ENCODE peak calls at places on chromosomes 13 and 19, in six cellular contexts. J is GM12891, P is H1, S is GM12878, A is K562, M is HepG2. Y is an unnamed sample.

GRCh38 chr19:50359432-50359818 is 6.0 kb downstream of the NAPSA start:
- DNase-seq in J (no peak), P (no peak), S (no peak), A (no peak), M (no peak), Y (no peak)

GRCh38 chr13:100273576-100273975 is 184.7 kb downstream of the PCCA start:
- DNase-seq in J (no peak), P (no peak), S (no peak), A (no peak), M (no peak), Y (no peak)

GRCh38 chr19:6832412-6832811 is 55.0 kb upstream of the ADGRE1 start:
- DNase-seq in J (no peak), P (no peak), S (no peak), A (no peak), M (no peak), Y (no peak)

GRCh38 chr19:38193445-38193844 is 30.6 kb downstream of the DPF1 start:
- DNase-seq in J (no peak), P (no peak), S (no peak), A (no peak), M (no peak), Y (no peak)

GRCh38 chr19:5038631-5039271 is 69.8 kb downstream of the KDM4B start:
- DNase-seq in J (no peak), P (no peak), S (no peak), A (peak), M (peak), Y (no peak)

GRCh38 chr13:109136873-109137272 is 507.5 kb downstream of the MYO16 start:
- DNase-seq in J (no peak), P (no peak), S (no peak), A (no peak), M (no peak), Y (no peak)

GRCh38 chr19:11173516-11174155 is 18.1 kb upstream of the SPC24 start:
- DNase-seq in J (no peak), P (no peak), S (no peak), A (no peak), M (no peak), Y (no peak)

GRCh38 chr13:31242935-31243334 is 43.2 kb downstream of the B3GLCT start:
- DNase-seq in J (no peak), P (no peak), S (no peak), A (no peak), M (no peak), Y (no peak)

GRCh38 chr13:59702269-59702668 is 461.5 kb downstream of the DIAPH3 start:
- DNase-seq in J (no peak), P (no peak), S (no peak), A (no peak), M (no peak), Y (no peak)

GRCh38 chr13:96020155-96020575 is 33.0 kb downstream of the UGGT2 start:
- DNase-seq in J (peak), P (no peak), S (peak), A (peak), M (peak), Y (no peak)

GRCh38 chr13:79870766-79871165 is 389.8 kb downstream of the NDFIP2 start:
- DNase-seq in J (no peak), P (no peak), S (no peak), A (no peak), M (no peak), Y (no peak)

GRCh38 chr19:50723069-50723468 is at the start of gene CLEC11A:
- DNase-seq in J (no peak), P (no peak), S (no peak), A (no peak), M (no peak), Y (no peak)

GRCh38 chr19:31252476-31252875 is 96.8 kb downstream of the TSHZ3 start:
- DNase-seq in J (no peak), P (no peak), S (no peak), A (no peak), M (no peak), Y (no peak)

GRCh38 chr19:16298334-16298733 is 26.3 kb upstream of the KLF2 start:
- DNase-seq in J (no peak), P (no peak), S (no peak), A (no peak), M (no peak), Y (no peak)

GRCh38 chr19:16293133-16294085 is 31.2 kb upstream of the KLF2 start:
- DNase-seq in J (no peak), P (no peak), S (no peak), A (peak), M (no peak), Y (no peak)

GRCh38 chr19:16295071-16295470 is 29.6 kb upstream of the KLF2 start:
- DNase-seq in J (no peak), P (no peak), S (no peak), A (no peak), M (no peak), Y (no peak)

GRCh38 chr19:16297575-16298178 is 26.9 kb upstream of the KLF2 start:
- DNase-seq in J (no peak), P (no peak), S (no peak), A (no peak), M (no peak), Y (no peak)

DNA sequence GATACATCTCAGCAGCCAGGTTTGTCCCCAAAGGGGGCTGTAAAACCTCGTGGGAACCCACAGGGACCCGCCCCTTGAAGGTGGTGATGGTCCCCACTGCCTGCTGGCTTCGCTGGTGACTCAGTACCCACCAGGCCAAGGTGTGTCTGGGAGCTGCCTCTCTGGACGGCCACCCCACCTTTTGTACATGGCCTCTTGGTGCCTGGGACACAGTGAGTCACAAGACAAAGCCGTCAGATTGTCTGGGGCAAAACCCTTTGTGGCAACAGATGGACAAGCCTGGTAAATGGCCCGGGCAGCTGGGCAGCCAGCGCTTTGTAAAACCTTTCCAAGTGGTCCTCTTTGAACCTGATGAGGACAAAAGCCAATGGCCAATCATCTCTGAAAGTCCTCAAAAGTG is 27.9 kb upstream of the KLF2 start:
- DNase-seq in J (no peak), P (no peak), S (no peak), A (no peak), M (no peak), Y (no peak)
- TF ChIP-seq TAF1 in J (no peak), P (no peak), S (no peak), A (no peak), M (no peak), Y (no peak)

GRCh38 chr13:111317571-111318360 is 2.7 kb upstream of the TEX29 start:
- DNase-seq in J (no peak), P (no peak), S (no peak), A (no peak), M (no peak), Y (no peak)

GRCh38 chr13:111317042-111317550 is 3.3 kb upstream of the TEX29 start:
- DNase-seq in J (no peak), P (no peak), S (no peak), A (no peak), M (no peak), Y (no peak)

GRCh38 chr13:111315347-111315995 is 5.0 kb upstream of the TEX29 start:
- DNase-seq in J (no peak), P (no peak), S (no peak), A (no peak), M (no peak), Y (no peak)

GRCh38 chr13:111314852-111315251 is 5.6 kb upstream of the TEX29 start:
- DNase-seq in J (no peak), P (no peak), S (no peak), A (no peak), M (no peak), Y (no peak)

DNA sequence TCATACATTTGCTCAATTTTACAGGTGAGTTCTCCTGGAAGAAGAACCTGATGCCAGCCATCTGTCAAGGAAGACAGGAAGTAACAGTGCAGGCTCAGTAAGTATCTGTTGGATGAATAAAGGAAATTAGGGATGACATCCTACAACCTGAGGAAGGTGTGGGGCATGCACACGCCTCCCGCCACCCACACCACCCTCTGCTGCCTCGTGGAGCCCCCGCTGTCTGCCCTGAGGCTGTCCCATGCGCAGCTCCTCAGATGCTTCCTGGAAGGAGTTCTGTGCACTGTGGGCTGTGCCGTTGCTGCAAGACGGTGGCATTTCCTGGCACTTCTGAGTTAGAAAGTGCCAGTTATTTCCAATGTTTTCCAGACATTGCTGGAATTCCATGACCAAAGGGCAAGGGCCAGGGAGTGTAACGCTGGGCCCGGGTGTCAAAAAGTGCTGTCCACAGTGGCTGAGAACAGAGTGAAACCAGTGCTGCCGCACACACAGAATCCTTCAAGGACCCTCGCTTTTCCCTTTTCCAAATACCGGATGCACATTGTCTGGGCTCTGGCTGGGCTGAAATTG is 4.2 kb upstream of the TEX29 start:
- DNase-seq in J (no peak), P (no peak), S (no peak), A (no peak), M (no peak), Y (no peak)
- TF ChIP-seq POLR2AphosphoS5 in J (no peak), P (no peak), S (no peak), A (no peak), M (no peak), Y (no peak)

GRCh38 chr19:42254850-42255765 is at the start of gene ERF:
- DNase-seq in J (peak), P (no peak), S (peak), A (peak), M (peak), Y (peak)
- TF ChIP-seq POLR2A in J (peak), P (no peak), S (peak), A (peak), M (peak), Y (peak)

GRCh38 chr13:57846600-57847173 is 215.1 kb downstream of the PCDH17 start:
- DNase-seq in J (no peak), P (no peak), S (no peak), A (no peak), M (no peak), Y (no peak)
- TF ChIP-seq TAF1 in J (no peak), P (no peak), S (no peak), A (no peak), M (no peak), Y (no peak)

GRCh38 chr19:24060687-24061356 is 26.2 kb upstream of the ZNF254 start:
- DNase-seq in J (no peak), P (no peak), S (no peak), A (no peak), M (no peak), Y (no peak)

GRCh38 chr19:24063312-24063711 is 23.7 kb upstream of the ZNF254 start:
- DNase-seq in J (no peak), P (no peak), S (no peak), A (no peak), M (peak), Y (no peak)

GRCh38 chr19:24062222-24062621 is 24.8 kb upstream of the ZNF254 start:
- DNase-seq in J (no peak), P (no peak), S (no peak), A (no peak), M (no peak), Y (no peak)

GRCh38 chr19:24057144-24057543 is 29.8 kb upstream of the ZNF254 start:
- DNase-seq in J (no peak), P (no peak), S (no peak), A (no peak), M (no peak), Y (no peak)

DNA sequence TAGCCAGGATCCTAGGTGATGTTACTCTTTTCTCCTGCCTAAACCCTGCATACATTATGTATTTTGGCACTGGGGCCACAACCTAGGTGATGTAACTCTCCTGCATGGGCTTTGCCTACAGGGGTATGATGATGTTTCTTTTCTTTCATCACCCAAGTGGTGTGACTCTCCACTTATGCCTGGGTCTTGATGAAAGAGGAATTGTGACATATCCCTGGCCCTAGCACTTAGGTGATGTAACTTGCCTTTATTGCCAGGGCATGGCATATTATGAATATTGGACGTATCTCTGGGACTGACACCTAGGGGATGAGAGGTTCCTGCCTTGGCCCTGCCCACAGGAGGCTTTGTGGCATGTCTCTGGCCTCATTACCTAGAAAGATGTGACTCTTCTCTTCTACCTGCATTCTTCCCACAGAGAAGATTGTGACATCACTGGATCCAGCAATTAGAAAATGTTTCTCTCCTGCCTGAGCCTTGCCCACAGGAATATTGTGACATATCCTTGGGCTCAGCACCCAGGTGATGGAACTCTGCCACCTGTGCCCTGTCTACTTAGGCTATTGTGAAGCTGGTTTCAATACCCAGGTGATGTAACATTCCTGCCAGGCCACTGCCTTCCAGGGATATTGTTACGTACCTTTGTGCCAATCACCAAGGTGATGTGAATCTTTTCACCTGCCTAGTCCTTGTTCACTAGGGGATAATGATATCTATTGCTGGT is 27.3 kb upstream of the ZNF254 start:
- DNase-seq in J (no peak), P (no peak), S (no peak), A (no peak), M (no peak), Y (no peak)
- TF ChIP-seq POLR2AphosphoS5 in J (no peak), P (no peak), S (no peak), A (no peak), M (no peak), Y (no peak)

GRCh38 chr19:1839658-1840540 is 8.4 kb downstream of the REXO1 start:
- DNase-seq in J (no peak), P (no peak), S (no peak), A (no peak), M (peak), Y (no peak)

GRCh38 chr19:1836458-1837221 is 11.6 kb downstream of the REXO1 start:
- DNase-seq in J (no peak), P (no peak), S (no peak), A (peak), M (no peak), Y (no peak)

GRCh38 chr19:1840541-1841115 is 7.7 kb downstream of the REXO1 start:
- DNase-seq in J (no peak), P (no peak), S (no peak), A (peak), M (peak), Y (no peak)

GRCh38 chr19:1837222-1837565 is 11.1 kb downstream of the REXO1 start:
- DNase-seq in J (no peak), P (no peak), S (no peak), A (no peak), M (no peak), Y (no peak)

DNA sequence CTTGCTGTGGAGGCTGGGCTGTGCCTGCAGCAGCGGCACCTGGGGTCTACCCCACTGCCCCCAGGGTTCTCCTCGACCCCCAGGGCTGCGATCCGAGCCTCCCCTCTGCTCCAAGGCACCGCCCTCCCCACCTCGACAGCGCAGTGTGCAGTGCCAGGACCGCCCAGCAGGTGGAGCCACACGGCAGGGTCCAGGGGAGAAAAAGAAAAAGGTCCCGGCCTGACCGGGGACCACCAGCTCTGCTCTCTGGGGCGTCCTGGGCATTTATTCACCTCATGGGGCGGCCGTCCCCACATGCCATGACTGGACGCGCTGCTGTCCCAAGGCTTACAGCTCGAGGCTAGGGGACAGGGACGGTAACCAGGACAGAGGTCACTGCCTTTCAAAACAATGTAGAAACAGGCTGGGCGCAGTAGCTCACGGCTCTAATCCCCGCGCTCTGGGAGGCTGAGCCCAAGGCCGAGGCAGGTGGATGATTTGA is 10.6 kb downstream of the REXO1 start:
- DNase-seq in J (peak), P (no peak), S (no peak), A (peak), M (peak), Y (peak)
- TF ChIP-seq POLR2A in J (no peak), P (no peak), S (no peak), A (peak), M (no peak), Y (no peak)

GRCh38 chr19:2551172-2551863 is 75.4 kb downstream of the GADD45B start:
- DNase-seq in J (no peak), P (no peak), S (no peak), A (no peak), M (no peak), Y (no peak)

GRCh38 chr19:2549701-2550191 is 73.8 kb downstream of the GADD45B start:
- DNase-seq in J (no peak), P (no peak), S (no peak), A (no peak), M (no peak), Y (no peak)

GRCh38 chr19:2551864-2552185 is 75.9 kb downstream of the GADD45B start:
- DNase-seq in J (no peak), P (no peak), S (no peak), A (no peak), M (no peak), Y (no peak)

GRCh38 chr19:2548966-2549365 is 73.0 kb downstream of the GADD45B start:
- DNase-seq in J (no peak), P (no peak), S (no peak), A (no peak), M (no peak), Y (no peak)

GRCh38 chr19:2550431-2551171 is 74.7 kb downstream of the GADD45B start:
- DNase-seq in J (no peak), P (no peak), S (no peak), A (no peak), M (no peak), Y (no peak)
- TF ChIP-seq TAF1 in J (no peak), P (no peak), S (no peak), A (no peak), M (no peak), Y (no peak)

GRCh38 chr19:40609561-40610395 is 8.6 kb downstream of the LTBP4 start:
- DNase-seq in J (peak), P (no peak), S (peak), A (peak), M (peak), Y (peak)
- TF ChIP-seq POLR2AphosphoS5 in J (no peak), P (no peak), S (no peak), A (no peak), M (no peak), Y (no peak)

GRCh38 chr19:15452111-15453047 is 2.6 kb upstream of the WIZ start:
- DNase-seq in J (peak), P (peak), S (no peak), A (peak), M (peak), Y (no peak)
- TF ChIP-seq POLR2A in J (no peak), P (peak), S (peak), A (no peak), M (no peak), Y (no peak)

DNA sequence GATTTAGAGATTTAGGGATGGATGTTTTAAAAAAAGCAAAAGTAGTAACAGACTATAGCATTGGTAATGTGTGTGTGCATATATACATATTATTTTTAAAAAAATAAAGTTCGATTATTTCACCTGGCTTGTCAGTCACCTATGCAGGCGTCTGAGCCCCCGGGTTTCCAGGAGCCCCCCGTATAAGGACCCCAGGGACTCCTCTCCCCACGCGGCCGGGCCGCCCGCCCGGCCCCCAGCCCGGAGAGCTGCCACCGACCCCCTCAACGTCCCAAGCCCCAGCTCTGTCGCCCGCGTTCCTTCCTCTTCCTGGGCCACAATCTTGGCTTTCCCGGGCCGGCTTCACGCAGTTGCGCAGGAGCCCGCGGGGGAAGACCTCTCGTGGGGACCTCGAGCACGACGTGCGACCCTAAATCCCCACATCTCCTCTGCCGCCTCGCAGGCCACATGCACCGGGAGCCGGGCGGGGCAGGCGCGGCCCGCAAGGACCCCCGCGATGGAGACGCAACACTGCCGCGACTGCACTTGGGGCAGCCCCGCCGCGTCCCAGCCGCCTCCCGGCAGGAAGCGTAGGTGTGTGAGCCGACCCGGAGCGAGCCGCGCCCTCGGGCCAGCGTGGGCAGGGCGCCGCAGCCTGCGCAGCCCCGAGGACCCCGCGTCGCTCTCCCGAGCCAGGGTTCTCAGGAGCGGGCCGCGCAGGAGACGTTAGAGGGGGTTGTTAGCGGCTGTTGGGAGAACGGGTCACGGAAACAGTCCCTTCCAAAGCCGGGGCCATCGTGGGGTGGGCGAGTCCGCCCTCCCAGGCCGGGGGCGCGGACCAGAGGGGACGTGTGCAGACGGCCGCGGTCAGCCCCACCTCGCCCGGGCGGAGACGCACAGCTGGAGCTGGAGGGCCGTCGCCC is 840 bp upstream of the CCNA1 start:
- DNase-seq in J (no peak), P (no peak), S (no peak), A (no peak), M (no peak), Y (peak)
- TF ChIP-seq TAF1 in J (no peak), P (no peak), S (no peak), A (no peak), M (no peak), Y (no peak)